ENCODE peak calls at places on chromosomes 5 and 9, in five cellular contexts. K is endothelial cell of umbilical vein, U is HCT116, E is GM23338, X is hepatocyte. C is an unnamed sample.

GRCh38 chr9:90307177-90307833 is 335.3 kb downstream of the DIRAS2 start:
- DNase-seq in E (no peak), X (peak; percentile 48), U (no peak), K (no peak), C (peak; percentile 44)

GRCh38 chr5:176365663-176366574 is 632 bp downstream of the ARL10 start:
- DNase-seq in U (no peak), K (peak; percentile 45), E (peak; percentile 83), X (peak; percentile 62), C (peak; percentile 47)

GRCh38 chr5:132086277-132086794 is 12.7 kb downstream of the CSF2 start:
- DNase-seq in X (peak; percentile 63), K (peak; percentile 99), U (no peak), E (no peak), C (peak; percentile 90)

GRCh38 chr5:28574616-28575015 is 1536.2 kb upstream of the CDH9 start:
- DNase-seq in E (no peak), X (no peak), K (no peak), U (no peak), C (no peak)

GRCh38 chr5:67516959-67517358 is 320.4 kb upstream of the CD180 start:
- DNase-seq in U (no peak), X (no peak), K (peak; percentile 5), E (no peak), C (peak; percentile 83)

GRCh38 chr5:40846371-40846770 is 5.2 kb downstream of the CARD6 start:
- DNase-seq in X (no peak), E (no peak), U (no peak), K (no peak), C (no peak)

GRCh38 chr5:67842806-67843205 is 372.8 kb upstream of the PIK3R1 start:
- DNase-seq in K (peak; percentile 40), X (peak; percentile 12), U (no peak), E (peak; percentile 34), C (peak; percentile 8)

GRCh38 chr5:88556415-88556814 is 287.8 kb upstream of the TMEM161B start:
- DNase-seq in X (no peak), E (peak; percentile 65), K (no peak), U (no peak), C (peak; percentile 76)

DNA sequence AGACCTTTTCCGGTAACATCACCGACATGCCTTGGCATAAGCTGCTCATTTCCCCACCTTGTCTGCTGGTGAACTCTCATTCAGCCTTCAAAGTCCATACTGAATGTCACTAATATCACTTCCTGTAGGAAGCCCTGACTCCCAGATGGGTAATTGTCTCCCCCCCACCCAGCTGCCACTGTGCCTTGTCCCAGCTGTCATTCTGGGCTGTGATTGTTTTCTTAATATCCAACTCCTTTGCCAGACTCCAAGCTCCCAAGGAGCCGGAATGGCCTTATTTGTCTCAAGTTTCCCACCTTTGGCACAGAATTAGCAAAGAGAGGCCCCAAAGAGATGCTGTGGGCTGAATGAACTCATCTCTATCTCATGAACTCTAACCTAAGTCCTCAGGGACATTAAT is 4.6 kb upstream of the SH3PXD2B start:
- DNase-seq in X (no peak), U (no peak), K (no peak), E (no peak), C (no peak)
- H3K4me1 ChIP-seq in X (no peaks in the 10 kb centered on the region), U (peaks cover 13% of the 10 kb centered on the region), K (peaks cover 23% of the 10 kb centered on the region), E (peaks cover 21% of the 10 kb centered on the region), C (peaks cover 16% of the 10 kb centered on the region)

GRCh38 chr5:109743041-109743531 is 53.4 kb downstream of the MAN2A1 start:
- DNase-seq in K (peak; percentile 32), U (no peak), X (no peak), E (no peak), C (no peak)

GRCh38 chr5:109741390-109741789 is 51.7 kb downstream of the MAN2A1 start:
- DNase-seq in U (no peak), K (no peak), X (no peak), E (peak; percentile 12), C (no peak)

GRCh38 chr5:109744261-109744660 is 54.5 kb downstream of the MAN2A1 start:
- DNase-seq in E (no peak), K (no peak), U (no peak), X (no peak), C (no peak)

GRCh38 chr5:109740329-109740728 is 50.6 kb downstream of the MAN2A1 start:
- DNase-seq in U (no peak), E (peak; percentile 18), K (peak; percentile 18), X (no peak), C (peak; percentile 72)

DNA sequence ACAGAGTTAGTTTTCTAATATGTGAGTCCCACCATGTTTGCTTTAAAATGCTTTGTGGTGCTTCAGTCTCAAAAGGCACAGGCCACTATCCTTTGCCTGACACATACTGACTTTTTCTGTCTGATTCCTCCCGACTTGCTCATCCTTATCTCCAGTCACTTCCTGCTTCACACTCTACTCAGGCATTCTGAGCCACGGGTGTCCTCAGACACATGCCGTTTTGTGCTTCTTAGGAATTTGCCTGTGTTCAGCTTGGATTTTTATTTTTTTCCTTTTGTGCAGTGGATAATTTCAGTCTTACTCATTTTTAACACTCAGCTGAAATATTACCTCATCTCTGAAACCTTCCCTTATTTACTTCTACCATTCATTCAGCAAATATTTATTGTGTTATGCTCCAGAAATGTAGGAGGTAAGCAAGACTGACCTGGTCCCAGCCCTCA is 54.1 kb downstream of the MAN2A1 start:
- DNase-seq in X (peak; percentile 60), E (peak; percentile 40), K (peak; percentile 34), U (no peak), C (peak; percentile 58)
- H3K4me2 ChIP-seq in X (no peak overlapping the region), E (peak overlapping the region; percentile 67), K (peak overlapping the region; percentile 3), U (peak overlapping the region; percentile 7), C (peak overlapping the region; percentile 19)

GRCh38 chr5:50675385-50675784 is 8.9 kb downstream of the PARP8 start:
- DNase-seq in K (no peak), X (no peak), E (no peak), U (no peak), C (no peak)
- H3K4me1 ChIP-seq in K (no peaks in the 10 kb centered on the region), X (peaks cover 9% of the 10 kb centered on the region), E (peaks cover 69% of the 10 kb centered on the region), U (no peaks in the 10 kb centered on the region), C (no peaks in the 10 kb centered on the region)

GRCh38 chr5:150113047-150113744 is 26.8 kb upstream of the CSF1R start:
- DNase-seq in K (no peak), E (peak; percentile 35), U (no peak), X (peak; percentile 67), C (peak; percentile 44)
- H3K4me2 ChIP-seq in K (no peak overlapping the region), E (no peak overlapping the region), U (peak overlapping the region; percentile 45), X (no peak overlapping the region), C (peak overlapping the region; percentile 33)

DNA sequence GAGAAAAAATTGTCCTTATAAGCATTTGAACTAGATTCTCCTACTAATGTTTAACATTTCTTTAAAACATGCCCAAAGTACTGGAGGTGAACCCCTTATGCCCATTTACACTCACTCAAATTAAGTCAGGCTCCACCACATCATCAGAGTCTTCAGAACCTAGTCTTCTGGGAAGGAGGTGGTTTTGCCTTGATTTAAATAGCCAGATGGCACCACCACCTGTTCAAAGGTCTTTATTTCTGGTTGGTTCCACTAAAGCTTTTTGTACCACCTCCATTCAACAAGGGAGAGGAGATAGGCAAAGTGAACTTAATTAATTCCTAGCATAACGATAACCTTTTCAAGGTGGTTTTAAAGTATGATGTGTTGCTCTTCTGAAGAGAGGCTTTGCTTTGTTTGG is 189.5 kb downstream of the SLF1 start:
- DNase-seq in E (no peak), X (no peak), U (no peak), K (no peak), C (no peak)
- H3K4me1 ChIP-seq in E (no peaks in the 10 kb centered on the region), X (no peaks in the 10 kb centered on the region), U (no peaks in the 10 kb centered on the region), K (no peaks in the 10 kb centered on the region), C (no peaks in the 10 kb centered on the region)

GRCh38 chr5:172104021-172104420 is 84.0 kb downstream of the STK10 start:
- DNase-seq in E (peak; percentile 37), K (no peak), X (no peak), U (no peak), C (no peak)
- H3K4me2 ChIP-seq in E (peak overlapping the region; percentile 74), K (no peak overlapping the region), X (no peak overlapping the region), U (no peak overlapping the region), C (no peak overlapping the region)

DNA sequence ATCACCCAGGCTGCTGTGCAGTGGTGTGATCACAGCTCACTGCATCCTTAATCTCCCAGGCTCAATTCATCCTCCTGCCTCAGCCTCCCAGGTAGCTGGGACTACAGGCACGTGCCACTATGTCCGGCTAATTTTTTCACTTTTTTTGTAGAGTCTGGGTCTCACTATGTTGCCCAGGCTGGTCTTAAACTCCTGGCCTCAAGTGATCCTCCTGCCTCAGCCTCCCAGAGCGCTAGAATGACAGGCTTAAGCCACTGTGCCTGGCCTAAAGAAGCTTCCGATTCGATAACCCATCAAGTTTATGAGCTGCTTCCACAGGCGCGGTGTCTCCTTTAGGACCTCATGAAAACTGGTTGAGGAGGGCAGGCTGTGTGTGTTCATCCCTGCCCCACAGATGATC is 16.2 kb downstream of the COL27A1 start:
- DNase-seq in E (no peak), X (no peak), U (no peak), K (no peak), C (no peak)
- H3K4me1 ChIP-seq in E (no peaks in the 10 kb centered on the region), X (peaks cover 21% of the 10 kb centered on the region), U (no peaks in the 10 kb centered on the region), K (peaks cover 6% of the 10 kb centered on the region), C (peaks cover 24% of the 10 kb centered on the region)

GRCh38 chr5:78726003-78726402 is 77.4 kb upstream of the LHFPL2 start:
- DNase-seq in K (no peak), E (no peak), U (no peak), X (no peak), C (no peak)

GRCh38 chr5:78731884-78732283 is 83.3 kb upstream of the LHFPL2 start:
- DNase-seq in X (no peak), U (no peak), E (no peak), K (no peak), C (peak; percentile 28)

GRCh38 chr5:78726556-78726955 is 78.0 kb upstream of the LHFPL2 start:
- DNase-seq in X (no peak), E (no peak), K (no peak), U (no peak), C (no peak)

GRCh38 chr5:78730300-78731094 is 81.9 kb upstream of the LHFPL2 start:
- DNase-seq in U (no peak), X (no peak), K (no peak), E (no peak), C (no peak)

DNA sequence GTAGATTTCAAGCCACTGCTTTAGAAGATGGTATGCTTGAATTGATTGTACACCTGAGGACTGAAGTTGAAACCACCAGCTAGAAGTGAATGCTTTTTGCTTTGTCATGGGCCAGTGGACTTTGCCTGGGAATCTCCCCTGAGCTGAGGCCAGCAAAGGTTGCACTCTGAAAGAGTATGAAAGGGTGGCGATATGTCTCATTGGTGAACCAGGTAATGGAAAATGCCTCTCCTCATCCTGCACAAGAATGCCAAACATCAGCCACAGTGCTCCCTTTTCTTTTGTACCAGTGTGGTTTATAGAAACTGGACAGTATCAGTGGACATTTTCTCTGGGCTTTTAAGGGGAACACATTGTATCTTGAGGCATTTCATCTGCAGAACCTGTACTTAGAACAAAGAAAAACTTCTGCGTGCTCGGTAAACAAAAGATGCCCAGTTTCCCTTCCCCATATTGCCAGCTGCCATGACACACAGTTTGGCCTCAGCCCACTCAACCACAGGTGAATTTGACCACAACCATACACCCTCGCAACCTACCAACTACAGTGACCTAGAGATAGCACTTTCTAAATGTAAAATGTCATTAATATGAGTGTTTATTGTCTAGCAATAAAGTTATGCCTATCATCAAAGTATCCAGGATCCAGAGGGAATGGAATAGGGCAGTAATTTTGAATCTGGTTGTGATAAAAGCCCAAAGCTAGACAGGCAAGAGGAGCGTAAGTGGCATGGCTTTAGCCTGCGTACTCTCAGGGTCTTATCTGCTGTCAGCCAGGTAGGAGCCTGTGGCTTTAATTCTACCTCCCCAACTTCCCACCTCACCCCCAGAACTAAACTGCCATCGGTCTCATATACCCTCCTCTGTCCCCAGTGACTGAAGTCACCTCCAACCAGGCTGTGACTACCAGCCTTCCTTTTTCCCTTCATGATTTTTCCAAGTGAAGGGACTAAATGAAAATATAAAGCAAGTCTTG is 79.5 kb upstream of the LHFPL2 start:
- DNase-seq in E (no peak), K (no peak), U (no peak), X (peak; percentile 72), C (no peak)
- H3K4me2 ChIP-seq in E (no peak overlapping the region), K (no peak overlapping the region), U (no peak overlapping the region), X (peak overlapping the region; percentile 20), C (no peak overlapping the region)

GRCh38 chr5:14178091-14178490 is 34.9 kb downstream of the TRIO start:
- DNase-seq in K (no peak), X (no peak), E (no peak), U (no peak), C (no peak)
- H3K4me1 ChIP-seq in K (peaks cover 29% of the 10 kb centered on the region), X (peaks cover 23% of the 10 kb centered on the region), E (peaks cover 86% of the 10 kb centered on the region), U (peaks cover 55% of the 10 kb centered on the region), C (peaks cover 39% of the 10 kb centered on the region)

C was measured in fibroblast of lung.